ENCODE peak calls at places on chromosomes 5 and 9, in ten cellular contexts. L, V, Q, T, C, K, D, Z, Y and I are unnamed samples.

GRCh38 chr5:10333154-10334006 is 20.1 kb upstream of the MARCHF6 start:
- DNase-seq in C (peak), L (peak), V (peak), T (peak), D (peak), Y (no peak), K (no peak), Z (no peak), Q (no peak), I (peak)

GRCh38 chr9:31996331-31996730 is 388.1 kb upstream of the ACO1 start:
- DNase-seq in K (no peak), D (peak), V (no peak), C (peak), Y (no peak), Z (no peak), Q (no peak), T (no peak), L (no peak), I (no peak)

GRCh38 chr9:135338546-135338945 is 141.0 kb upstream of the PPP1R26 start:
- DNase-seq in Z (no peak), T (no peak), D (no peak), V (peak), Y (no peak), K (no peak), Q (no peak), C (no peak), L (no peak), I (no peak)

GRCh38 chr9:92135576-92135975 is 20.4 kb upstream of the SPTLC1 start:
- DNase-seq in Z (no peak), T (no peak), C (no peak), D (no peak), K (no peak), L (no peak), Q (no peak), V (no peak), Y (no peak), I (no peak)

GRCh38 chr5:99019812-99020697 is 91.2 kb upstream of the CHD1 start:
- DNase-seq in L (peak), Q (no peak), D (peak), T (no peak), Y (no peak), V (no peak), K (peak), C (peak), Z (no peak), I (no peak)

GRCh38 chr9:86246752-86247161 is 12.7 kb downstream of the C9orf153 start:
- DNase-seq in K (no peak), T (no peak), L (no peak), Z (no peak), Y (peak), V (no peak), C (peak), D (no peak), Q (no peak), I (no peak)

GRCh38 chr5:90949469-90950358 is 391.1 kb downstream of the ADGRV1 start:
- DNase-seq in L (no peak), Y (peak), D (peak), V (no peak), T (no peak), Z (no peak), Q (no peak), K (no peak), C (no peak), I (no peak)

GRCh38 chr9:35748858-35749514 is at the start of the genes GBA2 and RGP1:
- DNase-seq in Z (peak), C (peak), T (peak), Y (peak), L (peak), D (peak), Q (peak), V (peak), K (peak), I (no peak)

GRCh38 chr5:38845555-38846378 is at the start of gene OSMR:
- DNase-seq in L (peak), Y (peak), C (peak), T (peak), Q (no peak), V (peak), K (no peak), D (peak), Z (no peak), I (peak)

GRCh38 chr5:140025736-140026135 is 17.4 kb downstream of the NRG2 start:
- DNase-seq in L (no peak), D (peak), K (no peak), V (no peak), Q (no peak), C (no peak), Z (no peak), Y (no peak), T (no peak), I (no peak)

GRCh38 chr5:138912093-138912492 is 37.0 kb upstream of the LRRTM2 start:
- DNase-seq in Z (no peak), K (no peak), D (no peak), Y (no peak), T (no peak), L (no peak), C (no peak), V (no peak), Q (no peak), I (no peak)

GRCh38 chr9:91427873-91428272 is 4.2 kb upstream of the NFIL3 start:
- DNase-seq in T (no peak), C (peak), Y (no peak), K (no peak), D (no peak), V (no peak), Q (no peak), L (peak), Z (no peak), I (no peak)

GRCh38 chr5:138582959-138583358 is 7.8 kb upstream of the HSPA9 start:
- DNase-seq in Z (no peak), D (no peak), Q (no peak), T (no peak), L (no peak), Y (no peak), K (no peak), C (no peak), V (no peak), I (no peak)

GRCh38 chr9:111803924-111804323 is 9.2 kb upstream of the SHOC1 start:
- DNase-seq in C (no peak), T (no peak), Y (no peak), K (no peak), Z (no peak), Q (no peak), V (no peak), D (no peak), L (no peak), I (no peak)

GRCh38 chr5:56881571-56881970 is 27.8 kb upstream of the SETD9 start:
- DNase-seq in Y (no peak), T (no peak), Q (no peak), K (no peak), Z (no peak), L (no peak), D (no peak), V (no peak), C (no peak), I (no peak)

GRCh38 chr9:90642570-90643539 is at the start of gene DIRAS2:
- DNase-seq in L (peak), Y (no peak), Q (no peak), Z (no peak), D (peak), C (peak), K (peak), T (peak), V (peak), I (no peak)

GRCh38 chr9:136170291-136170901 is 34.5 kb downstream of the LHX3 start:
- DNase-seq in L (peak), D (peak), K (no peak), Y (peak), V (no peak), Q (peak), T (no peak), Z (peak), C (peak), I (no peak)